ENCODE peak calls at places on chromosomes 6 and 20, in seven cellular contexts. Z, V, K, W, U, S and E are unnamed samples.
A peak's percentile ranks its signal among the peaks of the same experiment; 100 is the strongest.

GRCh38 chr6:131281471-131282270 is 146.4 kb downstream of the AKAP7 start:
- DNase-seq in Z (no peak), V (no peak), K (peak; percentile 14), W (no peak), U (no peak), S (peak; percentile 73), E (peak; percentile 84)

GRCh38 chr20:43761396-43762340 is 34.9 kb upstream of the GTSF1L start:
- DNase-seq in Z (no peak), V (no peak), K (no peak), W (no peak), U (no peak), S (no peak), E (peak; percentile 46)

GRCh38 chr6:100322886-100323285 is 141.8 kb downstream of the SIM1 start:
- DNase-seq in Z (peak; percentile 2), V (no peak), K (no peak), W (no peak), U (no peak), S (no peak), E (no peak)

GRCh38 chr6:106244521-106244920 is 81.0 kb downstream of the ATG5 start:
- DNase-seq in Z (no peak), V (no peak), K (no peak), W (no peak), U (no peak), S (no peak), E (no peak)

GRCh38 chr6:113976806-113977205 is 5.9 kb upstream of the HDAC2 start:
- DNase-seq in Z (no peak), V (no peak), K (no peak), W (no peak), U (no peak), S (no peak), E (no peak)

GRCh38 chr6:134529921-134530320 is 212.0 kb upstream of the SGK1 start:
- DNase-seq in Z (no peak), V (peak; percentile 82), K (no peak), W (no peak), U (peak; percentile 51), S (no peak), E (no peak)

GRCh38 chr6:23262864-23263263 is 693.5 kb downstream of the HDGFL1 start:
- DNase-seq in Z (no peak), V (no peak), K (no peak), W (no peak), U (no peak), S (no peak), E (no peak)

GRCh38 chr6:89278956-89279355 is 36.1 kb downstream of the GABRR2 start:
- DNase-seq in Z (no peak), V (no peak), K (no peak), W (no peak), U (no peak), S (no peak), E (no peak)

GRCh38 chr20:57671662-57672061 is 38.2 kb downstream of the PMEPA1 start:
- DNase-seq in Z (no peak), V (no peak), K (no peak), W (no peak), U (no peak), S (no peak), E (no peak)

GRCh38 chr6:169589293-169589692 is 112.5 kb downstream of the WDR27 start:
- DNase-seq in Z (no peak), V (peak; percentile 44), K (no peak), W (no peak), U (no peak), S (no peak), E (no peak)

GRCh38 chr20:57902478-57902877 is 192.7 kb upstream of the PMEPA1 start:
- DNase-seq in Z (no peak), V (peak; percentile 75), K (no peak), W (peak; percentile 42), U (no peak), S (no peak), E (no peak)